ENCODE peak calls at places on chromosomes 12 and 14, in four cellular contexts. U is IMR-90, D is pancreas, A is left lung. M is an unnamed sample. For H3K4me1, the result is how much of the 10 kb centered on the place peaks cover.

GRCh38 chr14:78445275-78445674 is 275.1 kb downstream of the NRXN3 start:
- DNase-seq in U (no peak), D (no peak), A (no peak), M (no peak)

GRCh38 chr14:80211143-80212024 is at the start of gene DIO2:
- DNase-seq in U (peak), D (no peak), A (peak), M (no peak)

GRCh38 chr14:47040490-47040889 is 388.9 kb upstream of the RPL10L start:
- DNase-seq in U (no peak), D (no peak), A (no peak), M (no peak)

GRCh38 chr12:124469193-124469888 is 98.1 kb downstream of the NCOR2 start:
- DNase-seq in U (no peak), D (no peak), A (peak), M (no peak)

GRCh38 chr12:123643911-123644310 is 10.3 kb downstream of the GTF2H3 start:
- DNase-seq in U (no peak), D (no peak), A (no peak), M (no peak)

GRCh38 chr14:102282751-102283465 is 22.1 kb downstream of the MOK start:
- DNase-seq in U (no peak), D (no peak), A (no peak), M (no peak)

GRCh38 chr14:45252356-45253069 is 489 bp downstream of the MIS18BP1 start:
- DNase-seq in U (peak), D (no peak), A (no peak), M (no peak)

GRCh38 chr12:13596714-13597113 is 384.7 kb downstream of the GRIN2B start:
- DNase-seq in U (no peak), D (no peak), A (no peak), M (no peak)

GRCh38 chr12:111785651-111786050 is 18.9 kb downstream of the ALDH2 start:
- DNase-seq in U (peak), D (no peak), A (no peak), M (no peak)

GRCh38 chr12:98274430-98275130 is 240.8 kb upstream of the TMPO start:
- DNase-seq in U (no peak), D (no peak), A (no peak), M (no peak)

GRCh38 chr12:50517456-50518048 is 12.8 kb downstream of the DIP2B start:
- DNase-seq in U (peak), D (no peak), A (no peak), M (no peak)

GRCh38 chr12:116610971-116611541 is 51.9 kb downstream of the MAP1LC3B2 start:
- DNase-seq in U (no peak), D (no peak), A (no peak), M (no peak)

GRCh38 chr14:26905219-26905618 is 307.4 kb upstream of the NOVA1 start:
- DNase-seq in U (no peak), D (no peak), A (no peak), M (no peak)

GRCh38 chr12:21627924-21628323 is 23.3 kb upstream of the GYS2 start:
- DNase-seq in U (no peak), D (peak), A (no peak), M (no peak)

GRCh38 chr12:39127401-39127800 is 222.0 kb upstream of the CPNE8 start:
- DNase-seq in U (no peak), D (no peak), A (no peak), M (no peak)

GRCh38 chr12:133105620-133106019 is 24.5 kb downstream of the ZNF891 start:
- DNase-seq in U (no peak), D (no peak), A (no peak), M (no peak)

GRCh38 chr12:122486805-122487426 is 13.8 kb downstream of the ZCCHC8 start:
- DNase-seq in U (no peak), D (no peak), A (no peak), M (no peak)

GRCh38 chr14:71121711-71122110 is 214.5 kb downstream of the PCNX1 start:
- DNase-seq in U (no peak), D (no peak), A (peak), M (no peak)

GRCh38 chr12:57815177-57816000 is 3.1 kb downstream of the AVIL start:
- DNase-seq in U (no peak), D (no peak), A (no peak), M (no peak)

GRCh38 chr12:50057000-50057841 is at the start of gene ASIC1:
- DNase-seq in U (peak), D (peak), A (peak), M (peak)

GRCh38 chr14:64507376-64508156 is 3.0 kb downstream of the ZBTB1 start:
- DNase-seq in U (peak), D (no peak), A (no peak), M (no peak)

GRCh38 chr14:80055912-80056801 is 155.1 kb downstream of the DIO2 start:
- DNase-seq in U (peak), D (peak), A (no peak), M (no peak)

GRCh38 chr12:113332688-113333087 is 2.2 kb downstream of the SLC8B1 start:
- DNase-seq in U (no peak), D (no peak), A (peak), M (no peak)

GRCh38 chr14:20494935-20495766 is 10.2 kb upstream of the RNASE10 start:
- DNase-seq in U (peak), D (no peak), A (no peak), M (no peak)
- H3K4me1 ChIP-seq in U (under half), D (under half), A (under half), M (under half)

DNA sequence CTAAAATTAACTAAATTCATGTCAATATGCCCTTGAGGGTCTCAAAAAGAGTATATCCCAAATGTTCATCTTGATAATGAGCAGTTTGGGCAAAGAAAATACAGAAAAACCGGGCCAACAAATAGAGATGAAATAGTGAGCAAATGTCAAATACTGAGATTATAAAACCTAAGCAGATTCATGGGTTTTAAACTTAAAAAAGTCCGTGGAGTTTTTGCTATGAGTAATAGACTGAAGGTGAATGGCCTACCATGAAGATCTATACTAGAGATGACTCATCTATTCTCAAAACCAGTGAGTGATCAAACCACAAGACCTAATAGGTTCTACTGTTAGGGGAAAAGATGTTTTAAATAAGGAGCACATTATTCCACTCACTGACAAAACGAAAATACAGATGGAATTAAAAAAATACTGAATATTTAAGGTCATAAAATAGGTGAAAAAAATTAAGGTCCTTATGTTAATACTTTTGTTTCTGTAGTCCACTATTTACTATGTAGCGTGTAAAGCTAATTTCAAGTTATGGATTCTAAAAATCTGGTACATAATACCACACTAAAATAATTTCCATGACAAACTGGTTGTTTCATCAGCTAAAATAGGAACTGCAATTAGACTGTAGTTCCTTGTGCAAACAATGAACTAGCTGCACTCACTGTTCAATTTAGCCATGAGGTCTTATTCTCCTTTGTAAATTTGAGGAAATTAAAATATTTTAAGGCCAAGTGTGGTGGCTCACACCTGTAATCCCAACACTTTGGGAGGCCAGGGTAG is 5.0 kb downstream of the HNRNPC start:
- DNase-seq in U (peak), D (no peak), A (no peak), M (no peak)
- H3K4me3 ChIP-seq in U (no peak), D (no peak), A (no peak), M (no peak)

GRCh38 chr14:57848786-57849185 is 17.1 kb downstream of the SLC35F4 start:
- DNase-seq in U (no peak), D (no peak), A (no peak), M (no peak)

GRCh38 chr14:57847096-57847495 is 18.8 kb downstream of the SLC35F4 start:
- DNase-seq in U (no peak), D (no peak), A (no peak), M (no peak)

GRCh38 chr14:57848353-57848752 is 17.5 kb downstream of the SLC35F4 start:
- DNase-seq in U (no peak), D (no peak), A (no peak), M (no peak)

GRCh38 chr14:57854571-57854970 is 11.3 kb downstream of the SLC35F4 start:
- DNase-seq in U (no peak), D (no peak), A (no peak), M (no peak)

DNA sequence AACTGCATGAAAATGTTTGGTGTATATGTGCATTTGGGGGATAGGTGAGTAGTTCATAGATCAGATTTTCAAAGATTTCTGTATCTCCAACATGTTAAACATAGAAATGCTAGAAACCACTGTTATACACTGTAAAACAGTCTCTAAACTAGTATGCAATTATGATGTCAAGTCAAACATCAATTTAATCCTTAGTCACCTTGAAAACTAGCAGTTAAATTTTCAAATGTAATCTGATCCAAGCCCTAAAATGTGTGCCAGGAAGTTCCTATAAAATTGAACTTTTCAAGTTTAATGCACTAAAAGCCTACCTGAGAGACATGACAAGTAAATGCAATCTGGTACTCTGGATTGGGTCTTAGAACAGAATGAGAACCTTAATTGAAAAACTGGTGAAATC is 14.5 kb downstream of the SLC35F4 start:
- DNase-seq in U (no peak), D (no peak), A (no peak), M (no peak)
- TF ChIP-seq CTCF in U (no peak), D (no peak), A (no peak), M (no peak)

DNA sequence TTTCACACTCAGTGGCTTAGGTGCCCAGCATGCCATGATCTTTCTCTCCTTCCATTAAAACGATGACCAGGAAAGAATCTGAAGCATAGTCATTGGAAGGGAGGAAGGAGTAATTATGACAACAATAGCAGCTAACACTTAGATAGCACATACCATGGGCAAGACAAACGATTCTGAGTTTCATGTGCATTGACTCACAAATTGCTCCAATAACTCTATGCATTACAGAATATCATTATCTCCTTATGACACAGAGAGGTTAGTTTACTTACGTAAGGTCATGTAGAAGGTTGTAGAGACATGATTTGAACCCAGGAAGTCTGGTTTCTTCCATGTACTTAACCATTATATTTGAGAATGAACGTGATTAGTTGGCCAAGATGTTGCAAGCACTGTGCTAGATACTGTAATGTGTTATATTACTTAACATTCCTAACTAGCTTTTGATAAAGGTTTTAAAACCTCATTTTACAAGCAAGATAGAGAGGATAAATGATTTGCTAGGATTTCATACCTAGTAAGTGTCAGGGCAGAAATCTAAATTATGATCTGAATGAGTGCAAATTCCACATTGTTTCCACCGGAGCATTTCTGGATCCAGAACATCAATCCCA is 162.4 kb downstream of the CAND1 start:
- DNase-seq in U (peak), D (no peak), A (no peak), M (no peak)
- H3K4me1 ChIP-seq in U (under half), D (under half), A (under half), M (under half)

DNA sequence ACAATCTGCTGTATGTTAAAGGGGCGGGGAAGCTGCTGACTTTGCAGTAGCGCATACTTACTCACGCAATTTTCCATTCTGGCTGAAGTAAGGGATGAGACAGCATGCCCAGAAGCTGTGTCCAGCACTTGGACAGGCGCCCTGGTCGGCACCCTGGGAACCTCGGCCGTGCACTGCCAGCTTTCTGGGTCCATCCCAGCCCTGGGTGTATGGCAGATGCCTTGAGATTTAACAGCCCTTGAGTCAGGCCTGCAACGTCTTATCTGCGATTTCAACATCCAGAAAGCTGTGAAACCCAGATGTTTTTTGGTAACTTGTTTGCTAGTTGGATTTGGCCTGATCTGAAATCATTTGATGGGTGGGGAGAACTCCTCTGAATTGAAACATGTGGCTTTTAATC is 16.2 kb downstream of the EML1 start:
- DNase-seq in U (peak), D (no peak), A (no peak), M (no peak)
- H3K4me3 ChIP-seq in U (no peak), D (no peak), A (no peak), M (no peak)

GRCh38 chr14:75335588-75335987 is 57.0 kb downstream of the FOS start:
- DNase-seq in U (no peak), D (no peak), A (no peak), M (no peak)

GRCh38 chr14:75334191-75335051 is 55.8 kb downstream of the FOS start:
- DNase-seq in U (peak), D (no peak), A (no peak), M (no peak)

GRCh38 chr14:75339059-75339458 is 60.4 kb downstream of the FOS start:
- DNase-seq in U (peak), D (no peak), A (no peak), M (no peak)

GRCh38 chr14:75328575-75328974 is 49.9 kb downstream of the FOS start:
- DNase-seq in U (no peak), D (no peak), A (no peak), M (no peak)

GRCh38 chr14:75333523-75334190 is 55.0 kb downstream of the FOS start:
- DNase-seq in U (no peak), D (no peak), A (peak), M (no peak)
- TF ChIP-seq CTCF in U (no peak), D (no peak), A (no peak), M (no peak)